ENCODE peak calls at places on chromosomes 7 and 10, in seven cellular contexts. N, V, J, E, C, Y and I are unnamed samples.

GRCh38 chr10:68194290-68194689 is 37.6 kb downstream of the ATOH7 start:
- DNase-seq in N (no peak), V (no peak), J (no peak), E (no peak), C (no peak), Y (no peak), I (no peak)

GRCh38 chr10:74081192-74081803 is 69.3 kb downstream of the AP3M1 start:
- DNase-seq in N (peak; percentile 18), V (peak; percentile 75), J (peak; percentile 76), E (peak; percentile 18), C (peak; percentile 73), Y (peak; percentile 64), I (peak; percentile 62)

GRCh38 chr10:95308389-95309302 is 17.8 kb upstream of the PDLIM1 start:
- DNase-seq in N (no peak), V (peak; percentile 98), J (peak; percentile 98), E (no peak), C (peak; percentile 99), Y (peak; percentile 15), I (peak; percentile 98)

GRCh38 chr7:81618400-81619014 is 151.3 kb downstream of the HGF start:
- DNase-seq in N (no peak), V (peak; percentile 96), J (peak; percentile 83), E (no peak), C (peak; percentile 91), Y (no peak), I (peak; percentile 98)

GRCh38 chr7:151735186-151735853 is 141.6 kb downstream of the PRKAG2 start:
- DNase-seq in N (no peak), V (no peak), J (no peak), E (no peak), C (no peak), Y (no peak), I (no peak)

GRCh38 chr10:10644317-10645111 is 373.2 kb upstream of the CELF2 start:
- DNase-seq in N (no peak), V (no peak), J (peak; percentile 28), E (no peak), C (peak; percentile 40), Y (no peak), I (peak; percentile 32)

GRCh38 chr10:101080933-101081546 is 19.3 kb downstream of the KAZALD1 start:
- DNase-seq in N (no peak), V (peak; percentile 40), J (peak; percentile 45), E (no peak), C (peak; percentile 23), Y (peak; percentile 70), I (peak; percentile 8)

GRCh38 chr7:74078461-74078860 is 5.1 kb upstream of the LIMK1 start:
- DNase-seq in N (no peak), V (no peak), J (no peak), E (no peak), C (no peak), Y (no peak), I (no peak)

GRCh38 chr7:3399858-3400257 is 98.8 kb downstream of the SDK1 start:
- DNase-seq in N (no peak), V (peak; percentile 39), J (peak; percentile 47), E (no peak), C (no peak), Y (peak; percentile 85), I (peak; percentile 43)

GRCh38 chr7:154990964-154991514 is 11.9 kb downstream of the PAXIP1 start:
- DNase-seq in N (no peak), V (no peak), J (no peak), E (no peak), C (no peak), Y (no peak), I (no peak)

GRCh38 chr7:151168022-151168786 is 710 bp upstream of the GBX1 start:
- DNase-seq in N (peak; percentile 85), V (no peak), J (no peak), E (no peak), C (no peak), Y (peak; percentile 78), I (no peak)

GRCh38 chr7:26863504-26864308 is 684 bp downstream of the SKAP2 start:
- DNase-seq in N (no peak), V (peak; percentile 43), J (no peak), E (no peak), C (peak; percentile 29), Y (no peak), I (peak; percentile 22)

GRCh38 chr7:112020800-112021199 is 185.4 kb downstream of the DOCK4 start:
- DNase-seq in N (no peak), V (no peak), J (no peak), E (no peak), C (no peak), Y (no peak), I (no peak)

GRCh38 chr7:129865932-129866214 is 86.9 kb downstream of the UBE2H start:
- DNase-seq in N (no peak), V (no peak), J (no peak), E (no peak), C (no peak), Y (no peak), I (no peak)

GRCh38 chr7:21579341-21580072 is 36.7 kb downstream of the DNAH11 start:
- DNase-seq in N (no peak), V (no peak), J (no peak), E (no peak), C (peak; percentile 13), Y (no peak), I (no peak)

GRCh38 chr7:110531186-110531585 is 559.7 kb upstream of the LRRN3 start:
- DNase-seq in N (no peak), V (no peak), J (peak; percentile 26), E (no peak), C (no peak), Y (no peak), I (peak; percentile 53)

GRCh38 chr7:117673839-117674238 is 194.0 kb downstream of the CFTR start:
- DNase-seq in N (no peak), V (peak; percentile 79), J (peak; percentile 37), E (peak; percentile 19), C (peak; percentile 9), Y (no peak), I (peak; percentile 63)

GRCh38 chr10:43026039-43026973 is 50.6 kb upstream of the RET start:
- DNase-seq in N (no peak), V (no peak), J (peak; percentile 30), E (no peak), C (peak; percentile 13), Y (peak; percentile 54), I (no peak)

GRCh38 chr10:6336013-6336412 is 133.3 kb downstream of the PFKFB3 start:
- DNase-seq in N (no peak), V (no peak), J (no peak), E (no peak), C (no peak), Y (no peak), I (no peak)